ENCODE peak calls at places on chromosomes 3 and 15, in five cellular contexts. S is cardiac muscle cell, H is astrocyte, W is transverse colon, Y is right cardiac atrium. Q is an unnamed sample.

GRCh38 chr3:98890960-98891910 is 10.3 kb downstream of the DCBLD2 start:
- DNase-seq in S (no peak), H (peak), W (no peak), Y (no peak), Q (no peak)

GRCh38 chr3:12841085-12841969 is at the start of gene RPL32:
- DNase-seq in S (peak), H (peak), W (peak), Y (peak), Q (peak)

GRCh38 chr15:95429345-95429744 is 901.2 kb upstream of the NR2F2 start:
- DNase-seq in S (no peak), H (no peak), W (no peak), Y (no peak), Q (no peak)

GRCh38 chr3:134085034-134085775 is 55.5 kb upstream of the SLCO2A1 start:
- DNase-seq in S (no peak), H (no peak), W (no peak), Y (no peak), Q (no peak)

GRCh38 chr15:45126535-45127158 is 3.0 kb downstream of the DUOXA1 start:
- DNase-seq in S (peak), H (no peak), W (no peak), Y (no peak), Q (no peak)

GRCh38 chr3:191775451-191776233 is 314.7 kb downstream of the PYDC2 start:
- DNase-seq in S (no peak), H (peak), W (no peak), Y (no peak), Q (no peak)

GRCh38 chr3:12303532-12303931 is 14.7 kb downstream of the PPARG start:
- DNase-seq in S (peak), H (peak), W (no peak), Y (no peak), Q (no peak)

GRCh38 chr3:46663611-46664135 is 29.8 kb downstream of the ALS2CL start:
- DNase-seq in S (no peak), H (peak), W (peak), Y (no peak), Q (peak)

GRCh38 chr3:157134620-157135191 is 25.2 kb downstream of the CCNL1 start:
- DNase-seq in S (no peak), H (peak), W (no peak), Y (no peak), Q (no peak)

GRCh38 chr3:66722675-66723074 is 221.9 kb upstream of the LRIG1 start:
- DNase-seq in S (peak), H (peak), W (peak), Y (peak), Q (no peak)

GRCh38 chr15:48680841-48681240 is 35.3 kb upstream of the FBN1 start:
- DNase-seq in S (peak), H (peak), W (no peak), Y (no peak), Q (no peak)

GRCh38 chr3:66812126-66812525 is 186.0 kb upstream of the KBTBD8 start:
- DNase-seq in S (peak), H (peak), W (no peak), Y (no peak), Q (no peak)

GRCh38 chr15:68557469-68558317 is 21.1 kb upstream of the CORO2B start:
- DNase-seq in S (no peak), H (no peak), W (no peak), Y (no peak), Q (no peak)

GRCh38 chr15:68559342-68560310 is 19.2 kb upstream of the CORO2B start:
- DNase-seq in S (peak), H (peak), W (peak), Y (peak), Q (peak)

GRCh38 chr15:68556139-68556990 is 22.4 kb upstream of the CORO2B start:
- DNase-seq in S (no peak), H (no peak), W (no peak), Y (no peak), Q (no peak)

GRCh38 chr15:68560501-68561113 is 18.2 kb upstream of the CORO2B start:
- DNase-seq in S (no peak), H (no peak), W (no peak), Y (no peak), Q (no peak)

DNA sequence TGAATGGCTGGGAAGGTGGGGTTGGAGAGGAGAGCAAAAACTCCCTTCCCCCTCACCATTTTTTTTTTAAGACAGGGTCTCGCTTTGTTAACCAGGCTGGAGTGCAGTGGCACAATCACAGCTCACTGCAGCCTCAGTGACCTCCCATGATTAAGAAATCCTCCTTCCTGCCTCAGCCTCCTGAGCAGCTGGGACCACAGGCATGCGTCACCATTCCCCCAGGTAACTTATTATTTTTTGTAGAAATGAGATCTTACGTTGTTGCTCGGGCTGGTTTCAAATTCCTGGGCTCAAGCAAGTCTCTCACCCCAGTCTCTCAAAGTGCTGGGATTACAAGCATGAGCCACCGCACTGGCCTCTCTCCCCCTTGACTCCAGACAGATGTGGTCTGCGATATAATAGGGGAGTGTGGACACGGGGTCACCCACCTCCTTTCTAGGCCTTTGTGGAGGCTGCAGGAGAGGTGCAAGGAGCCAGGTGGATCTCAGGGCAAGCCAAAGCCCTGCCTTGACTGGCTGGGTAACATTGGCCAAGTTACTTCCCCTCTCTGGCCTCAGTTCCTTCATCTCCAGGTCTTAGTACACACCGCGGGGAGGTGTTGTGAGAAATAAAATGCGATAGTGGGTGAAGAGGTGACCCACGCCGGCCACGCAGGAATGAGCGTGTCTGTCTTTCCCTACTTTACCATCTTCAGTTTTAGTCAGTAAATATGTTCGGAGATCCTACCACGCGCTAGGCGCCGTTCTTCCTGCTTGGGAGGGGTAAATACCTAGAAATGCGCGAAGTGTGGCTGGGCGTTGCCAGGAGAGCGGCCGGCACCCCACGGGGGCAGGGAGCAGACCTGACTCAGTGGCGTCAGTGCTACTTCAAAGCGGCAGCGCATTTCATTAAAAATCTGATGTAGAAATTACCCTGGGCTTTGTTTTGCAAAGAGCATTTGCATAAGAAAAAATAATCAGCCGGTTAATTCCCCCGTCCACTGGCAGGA is 20.2 kb upstream of the CORO2B start:
- DNase-seq in S (no peak), H (no peak), W (peak), Y (peak), Q (no peak)
- H3K27ac ChIP-seq in S (no peak), H (no peak), W (no peak), Y (no peak), Q (no peak)

GRCh38 chr3:127457746-127458145 is 132.8 kb downstream of the TPRA1 start:
- DNase-seq in S (no peak), H (no peak), W (no peak), Y (no peak), Q (no peak)
- H3K27ac ChIP-seq in S (no peak), H (no peak), W (no peak), Y (no peak), Q (no peak)

GRCh38 chr3:9791790-9792404 is 376 bp downstream of the TADA3 start:
- DNase-seq in S (no peak), H (no peak), W (no peak), Y (no peak), Q (no peak)

GRCh38 chr3:9794400-9794799 is 1.5 kb downstream of the ARPC4 start:
- DNase-seq in S (no peak), H (no peak), W (no peak), Y (no peak), Q (no peak)

GRCh38 chr3:9795212-9795611 is 2.3 kb downstream of the ARPC4 start:
- DNase-seq in S (no peak), H (no peak), W (no peak), Y (no peak), Q (no peak)

GRCh38 chr3:9792405-9793160 is at the start of the genes ARPC4 and TADA3:
- DNase-seq in S (peak), H (peak), W (peak), Y (peak), Q (peak)

DNA sequence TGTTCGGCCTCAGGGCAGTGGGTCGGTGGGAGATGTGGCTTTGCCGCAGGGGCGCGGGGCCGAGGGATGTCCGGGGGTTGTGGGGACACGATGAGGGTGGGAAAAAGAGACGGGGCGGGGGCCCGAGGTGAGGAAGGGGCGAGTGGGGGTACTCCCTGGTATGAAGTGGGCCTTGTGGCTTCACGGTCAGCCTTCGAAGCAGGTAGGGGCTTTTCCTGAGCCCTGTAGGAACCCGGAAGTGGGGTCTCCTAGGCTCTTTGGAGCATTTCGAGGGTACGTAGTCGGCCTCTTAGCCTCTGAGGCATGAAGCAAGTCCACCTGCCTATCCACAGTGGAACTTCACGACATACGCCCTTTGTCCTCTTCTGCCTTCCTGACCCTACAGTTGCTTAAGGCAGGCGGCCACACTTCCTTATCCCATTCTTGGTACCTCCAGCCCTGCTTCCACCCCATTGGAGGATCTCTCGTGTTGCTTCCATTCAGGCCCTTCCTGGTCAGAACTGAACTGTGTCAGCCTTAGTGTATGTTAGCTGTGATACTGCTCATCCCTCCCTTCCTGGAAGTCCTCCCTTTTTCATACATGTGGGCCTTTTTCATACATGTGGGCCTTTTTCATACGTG is 389 bp downstream of the ARPC4 start:
- DNase-seq in S (peak), H (no peak), W (peak), Y (peak), Q (peak)
- H3K27ac ChIP-seq in S (peak), H (peak), W (peak), Y (peak), Q (peak)

DNA sequence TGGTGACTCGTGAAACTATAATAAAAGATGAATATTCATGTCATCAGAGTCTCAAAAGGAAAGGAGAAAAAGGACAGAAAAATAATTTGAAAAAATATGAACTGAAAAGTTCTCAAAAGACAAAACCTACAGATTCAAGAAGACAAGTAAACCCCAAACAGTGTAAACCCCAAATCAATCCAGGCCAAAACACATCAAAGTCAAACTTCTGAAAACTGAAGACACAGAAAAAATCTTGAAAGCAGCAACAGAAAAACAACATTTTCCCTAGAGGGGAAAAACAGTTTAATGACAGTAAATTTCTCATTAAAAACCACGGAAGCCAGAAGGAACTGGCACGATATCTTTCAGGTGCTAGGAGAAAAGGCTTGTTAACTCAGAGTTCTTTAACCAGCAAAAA is 143.8 kb downstream of the PEAK1 start:
- DNase-seq in S (no peak), H (no peak), W (no peak), Y (no peak), Q (no peak)
- H3K27ac ChIP-seq in S (no peak), H (no peak), W (no peak), Y (no peak), Q (no peak)

GRCh38 chr3:121552379-121552778 is 6.6 kb upstream of the POLQ start:
- DNase-seq in S (peak), H (no peak), W (no peak), Y (no peak), Q (no peak)
- H3K27ac ChIP-seq in S (no peak), H (no peak), W (no peak), Y (no peak), Q (no peak)

GRCh38 chr3:124248471-124249028 is 256.6 kb upstream of the ROPN1 start:
- DNase-seq in S (peak), H (peak), W (peak), Y (peak), Q (peak)

GRCh38 chr3:124246366-124246765 is 254.4 kb upstream of the ROPN1 start:
- DNase-seq in S (peak), H (peak), W (no peak), Y (no peak), Q (no peak)

GRCh38 chr3:124246949-124247348 is 255.0 kb upstream of the ROPN1 start:
- DNase-seq in S (no peak), H (peak), W (peak), Y (no peak), Q (no peak)

GRCh38 chr3:124250053-124250452 is 258.1 kb upstream of the ROPN1 start:
- DNase-seq in S (no peak), H (peak), W (no peak), Y (no peak), Q (no peak)
- H3K27ac ChIP-seq in S (no peak), H (no peak), W (no peak), Y (no peak), Q (peak)

DNA sequence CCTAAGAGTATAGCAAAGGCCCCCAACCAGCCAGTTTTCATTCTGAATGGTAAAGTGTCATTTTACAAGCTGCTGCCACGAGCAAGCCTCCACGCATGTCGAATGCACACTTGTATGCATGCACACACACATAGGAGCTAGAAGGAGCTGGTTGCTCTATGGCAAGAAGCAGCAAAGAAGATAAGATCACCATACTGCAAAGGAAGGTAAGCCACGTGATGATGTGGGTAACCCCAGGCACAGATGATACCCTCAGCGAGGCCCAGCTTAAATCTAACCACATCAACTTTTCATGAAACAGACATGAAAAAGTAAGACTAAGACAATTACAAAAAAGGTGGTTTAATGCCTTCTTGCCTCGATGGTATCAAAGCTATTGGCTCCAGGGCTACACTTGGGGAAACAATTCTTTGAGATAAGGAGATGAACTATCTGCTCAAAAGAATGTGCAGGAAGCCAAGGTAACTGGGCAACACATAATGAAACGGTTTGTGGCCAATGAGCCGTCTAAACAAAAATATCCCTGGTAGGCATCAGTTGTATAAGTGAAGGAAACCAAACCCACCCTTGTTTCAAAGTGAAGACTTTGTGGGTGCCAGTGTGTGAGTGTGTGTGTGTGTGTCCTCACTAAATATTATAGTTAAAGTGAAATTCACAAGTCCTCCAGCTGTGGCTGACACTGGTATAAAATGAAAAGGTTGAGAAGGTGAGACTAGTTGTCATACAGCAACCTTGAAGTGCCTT is 365.7 kb upstream of the ICE2 start:
- DNase-seq in S (no peak), H (no peak), W (peak), Y (no peak), Q (no peak)
- H3K27ac ChIP-seq in S (no peak), H (no peak), W (no peak), Y (no peak), Q (no peak)

GRCh38 chr3:192887701-192888100 is 30.0 kb downstream of the MB21D2 start:
- DNase-seq in S (no peak), H (no peak), W (no peak), Y (no peak), Q (no peak)

GRCh38 chr3:192890348-192891335 is 27.0 kb downstream of the MB21D2 start:
- DNase-seq in S (no peak), H (no peak), W (no peak), Y (no peak), Q (no peak)

GRCh38 chr3:192889694-192890093 is 28.0 kb downstream of the MB21D2 start:
- DNase-seq in S (no peak), H (peak), W (no peak), Y (no peak), Q (no peak)

GRCh38 chr3:192887047-192887446 is 30.6 kb downstream of the MB21D2 start:
- DNase-seq in S (peak), H (peak), W (no peak), Y (peak), Q (no peak)

GRCh38 chr3:192888121-192888520 is 29.5 kb downstream of the MB21D2 start:
- DNase-seq in S (no peak), H (peak), W (no peak), Y (no peak), Q (no peak)
- H3K27ac ChIP-seq in S (no peak), H (peak), W (no peak), Y (no peak), Q (peak)